ENCODE peak calls at places on chromosomes 11 and 22, in eight cellular contexts. K is C1 segment of cervical spinal cord; S is non-pigmented ciliary epithelial cell; B is activated T-helper 1 cell treated with anti-CD3 and anti-CD28 coated beads, Interleukin-2, amount 50 U/mL, for 16 hours; J is iPS-NIHi11; W is AML-193; I is WERI-Rb-1; R is heart right ventricle. O is an unnamed sample.

GRCh38 chr11:59206635-59207034 is 6.1 kb downstream of the MPEG1 start:
- DNase-seq in K (no peak), S (no peak), B (no peak), J (peak; percentile 65), W (peak; percentile 10), I (peak; percentile 39), R (no peak), O (peak; percentile 34)

GRCh38 chr11:9787260-9787659 is 123.4 kb downstream of the SWAP70 start:
- DNase-seq in K (no peak), S (no peak), B (no peak), J (no peak), W (no peak), I (no peak), R (no peak), O (no peak)

GRCh38 chr22:48695251-48695650 is 1132.4 kb downstream of the BRD1 start:
- DNase-seq in K (no peak), S (no peak), B (no peak), J (no peak), W (no peak), I (no peak), R (no peak), O (no peak)

GRCh38 chr11:119380160-119380815 is 1.2 kb downstream of the USP2 start:
- DNase-seq in K (no peak), S (no peak), B (no peak), J (no peak), W (no peak), I (no peak), R (no peak), O (no peak)

GRCh38 chr11:67379061-67380058 is 6.0 kb upstream of the CLCF1 start:
- DNase-seq in K (no peak), S (no peak), B (no peak), J (no peak), W (no peak), I (no peak), R (no peak), O (no peak)

GRCh38 chr11:61699737-61700160 is 19.6 kb downstream of the DAGLA start:
- DNase-seq in K (no peak), S (no peak), B (no peak), J (no peak), W (no peak), I (no peak), R (peak; percentile 72), O (peak; percentile 63)

GRCh38 chr22:34306361-34306760 is 386.1 kb upstream of the LARGE1 start:
- DNase-seq in K (no peak), S (no peak), B (no peak), J (no peak), W (no peak), I (no peak), R (no peak), O (no peak)

GRCh38 chr11:69272961-69273461 is 20.9 kb upstream of the MYEOV start:
- DNase-seq in K (no peak), S (no peak), B (no peak), J (no peak), W (no peak), I (no peak), R (no peak), O (no peak)

GRCh38 chr11:2951235-2952110 is 22.3 kb upstream of the PHLDA2 start:
- DNase-seq in K (no peak), S (no peak), B (no peak), J (no peak), W (no peak), I (no peak), R (no peak), O (no peak)

GRCh38 chr11:76698321-76699043 is 27.9 kb upstream of the LRRC32 start:
- DNase-seq in K (no peak), S (no peak), B (no peak), J (peak; percentile 75), W (no peak), I (peak; percentile 66), R (no peak), O (no peak)

GRCh38 chr11:69854719-69855118 is 35.5 kb upstream of the FGF3 start:
- DNase-seq in K (no peak), S (peak; percentile 30), B (no peak), J (no peak), W (no peak), I (no peak), R (no peak), O (no peak)

GRCh38 chr11:100991541-100991940 is 138.1 kb downstream of the PGR start:
- DNase-seq in K (no peak), S (peak; percentile 28), B (no peak), J (no peak), W (no peak), I (no peak), R (no peak), O (no peak)

GRCh38 chr11:128235958-128236357 is 351.4 kb downstream of the ETS1 start:
- DNase-seq in K (no peak), S (no peak), B (no peak), J (peak; percentile 25), W (no peak), I (no peak), R (no peak), O (no peak)

GRCh38 chr11:105177658-105178057 is 38.1 kb upstream of the CARD18 start:
- DNase-seq in K (no peak), S (peak; percentile 67), B (no peak), J (no peak), W (no peak), I (no peak), R (no peak), O (no peak)

GRCh38 chr22:36419912-36420882 is 32.4 kb upstream of the MYH9 start:
- DNase-seq in K (no peak), S (no peak), B (no peak), J (no peak), W (no peak), I (no peak), R (no peak), O (no peak)

GRCh38 chr11:111826322-111826950 is 44.9 kb downstream of the ALG9 start:
- DNase-seq in K (no peak), S (no peak), B (no peak), J (no peak), W (no peak), I (no peak), R (no peak), O (no peak)

GRCh38 chr11:72524711-72525110 is 90.4 kb upstream of the CLPB start:
- DNase-seq in K (no peak), S (no peak), B (no peak), J (no peak), W (no peak), I (no peak), R (no peak), O (no peak)